ENCODE peak calls at places on chromosomes 6 and 20, in five cellular contexts. R, F, E, A and S are unnamed samples.

GRCh38 chr6:33661118-33661838 is 40.2 kb downstream of the ITPR3 start:
- DNase-seq in R (no peak), F (no peak), E (no peak), A (no peak), S (no peak)

GRCh38 chr6:20608905-20609304 is 74.6 kb downstream of the CDKAL1 start:
- DNase-seq in R (no peak), F (no peak), E (no peak), A (no peak), S (no peak)

GRCh38 chr20:54345817-54346216 is 129.6 kb upstream of the DOK5 start:
- DNase-seq in R (peak), F (no peak), E (no peak), A (no peak), S (no peak)

GRCh38 chr6:149484733-149485700 is at the start of gene ZC3H12D:
- DNase-seq in R (no peak), F (no peak), E (peak), A (peak), S (no peak)

GRCh38 chr6:3355358-3356055 is 96.8 kb downstream of the PSMG4 start:
- DNase-seq in R (no peak), F (no peak), E (peak), A (no peak), S (no peak)

GRCh38 chr6:138609801-138610430 is 110.6 kb upstream of the NHSL1 start:
- DNase-seq in R (no peak), F (no peak), E (no peak), A (no peak), S (no peak)

GRCh38 chr20:40689943-40690835 is 1.2 kb upstream of the MAFB start:
- DNase-seq in R (peak), F (no peak), E (peak), A (peak), S (peak)

GRCh38 chr6:119322715-119323350 is 26.7 kb downstream of the MAN1A1 start:
- DNase-seq in R (no peak), F (no peak), E (no peak), A (no peak), S (no peak)

GRCh38 chr6:11653028-11653583 is 115.6 kb downstream of the TMEM170B start:
- DNase-seq in R (peak), F (no peak), E (no peak), A (no peak), S (no peak)

GRCh38 chr6:67812693-67813092 is 822.4 kb upstream of the ADGRB3 start:
- DNase-seq in R (no peak), F (no peak), E (no peak), A (no peak), S (no peak)

GRCh38 chr6:45727824-45728449 is 287.7 kb downstream of the CLIC5 start:
- DNase-seq in R (no peak), F (no peak), E (no peak), A (no peak), S (no peak)

GRCh38 chr6:84581494-84582259 is 182.7 kb downstream of the TBX18 start:
- DNase-seq in R (peak), F (no peak), E (no peak), A (no peak), S (no peak)

GRCh38 chr6:166318227-166318626 is 10.0 kb upstream of the PRR18 start:
- DNase-seq in R (no peak), F (no peak), E (no peak), A (no peak), S (no peak)

GRCh38 chr6:170033666-170034065 is 257.2 kb downstream of the DLL1 start:
- DNase-seq in R (no peak), F (no peak), E (no peak), A (no peak), S (no peak)

GRCh38 chr6:29236060-29236459 is 65.4 kb downstream of the OR2J2 start:
- DNase-seq in R (no peak), F (no peak), E (no peak), A (no peak), S (no peak)

GRCh38 chr6:139855741-139856206 is 481.3 kb upstream of the CITED2 start:
- DNase-seq in R (peak), F (no peak), E (no peak), A (no peak), S (peak)

GRCh38 chr20:528923-529594 is 14.5 kb downstream of the CSNK2A1 start:
- DNase-seq in R (peak), F (no peak), E (no peak), A (no peak), S (no peak)

GRCh38 chr6:46221221-46221793 is 50.5 kb upstream of the ENPP5 start:
- DNase-seq in R (peak), F (peak), E (peak), A (no peak), S (peak)